ENCODE peak calls at places on chromosomes 13 and 19, in eight cellular contexts. F, P, V, Y, U, S, H and I are unnamed samples.

GRCh38 chr13:20814224-20814910 is 40.6 kb upstream of the EEF1AKMT1 start:
- DNase-seq in F (no peak), P (peak), V (no peak), Y (peak), U (no peak), S (no peak), H (no peak), I (peak)

GRCh38 chr13:50616101-50616500 is 227.4 kb downstream of the DLEU7 start:
- DNase-seq in F (no peak), P (no peak), V (no peak), Y (no peak), U (no peak), S (no peak), H (no peak), I (no peak)

GRCh38 chr13:21849323-21849722 is 178.4 kb downstream of the FGF9 start:
- DNase-seq in F (no peak), P (no peak), V (no peak), Y (no peak), U (peak), S (no peak), H (peak), I (no peak)

GRCh38 chr19:30371960-30372824 is at the start of gene ZNF536:
- DNase-seq in F (no peak), P (no peak), V (no peak), Y (no peak), U (no peak), S (no peak), H (no peak), I (no peak)

GRCh38 chr13:20658451-20658850 is 45.0 kb upstream of the IL17D start:
- DNase-seq in F (no peak), P (no peak), V (no peak), Y (no peak), U (no peak), S (no peak), H (no peak), I (no peak)

GRCh38 chr13:28658796-28659610 is at the start of gene POMP:
- DNase-seq in F (peak), P (peak), V (peak), Y (peak), U (peak), S (peak), H (no peak), I (peak)

GRCh38 chr19:55563261-55563690 is 17.4 kb downstream of the ZNF579 start:
- DNase-seq in F (no peak), P (no peak), V (no peak), Y (peak), U (no peak), S (no peak), H (no peak), I (no peak)

GRCh38 chr19:43883864-43884263 is 51.2 kb downstream of the ZNF45 start:
- DNase-seq in F (no peak), P (no peak), V (no peak), Y (no peak), U (no peak), S (no peak), H (no peak), I (no peak)

GRCh38 chr19:16017138-16017490 is 59.2 kb upstream of the TPM4 start:
- DNase-seq in F (no peak), P (no peak), V (no peak), Y (no peak), U (no peak), S (no peak), H (no peak), I (no peak)

GRCh38 chr13:80348308-80348707 is 7.4 kb upstream of the SPRY2 start:
- DNase-seq in F (no peak), P (no peak), V (no peak), Y (no peak), U (no peak), S (no peak), H (no peak), I (no peak)

GRCh38 chr13:33351324-33351723 is 65.8 kb upstream of the STARD13 start:
- DNase-seq in F (no peak), P (no peak), V (no peak), Y (peak), U (no peak), S (no peak), H (no peak), I (no peak)

GRCh38 chr13:27295096-27295495 is 24.5 kb downstream of the RASL11A start:
- DNase-seq in F (no peak), P (no peak), V (no peak), Y (no peak), U (no peak), S (no peak), H (no peak), I (no peak)

GRCh38 chr13:112172641-112173171 is 105.8 kb downstream of the SOX1 start:
- DNase-seq in F (no peak), P (no peak), V (no peak), Y (no peak), U (no peak), S (peak), H (no peak), I (no peak)

GRCh38 chr13:112966776-112967175 is 2.2 kb upstream of the MCF2L start:
- DNase-seq in F (no peak), P (peak), V (no peak), Y (peak), U (no peak), S (no peak), H (no peak), I (no peak)

GRCh38 chr13:36685912-36686311 is 12.1 kb downstream of the SERTM1 start:
- DNase-seq in F (no peak), P (no peak), V (no peak), Y (no peak), U (no peak), S (no peak), H (no peak), I (no peak)

GRCh38 chr19:43687660-43687997 is 17.7 kb upstream of the PLAUR start:
- DNase-seq in F (no peak), P (no peak), V (no peak), Y (no peak), U (no peak), S (no peak), H (no peak), I (no peak)

GRCh38 chr13:73467103-73467502 is 408.3 kb downstream of the KLF5 start:
- DNase-seq in F (no peak), P (no peak), V (no peak), Y (no peak), U (no peak), S (no peak), H (no peak), I (no peak)

GRCh38 chr19:43078311-43078710 is 4.2 kb downstream of the PSG2 start:
- DNase-seq in F (no peak), P (no peak), V (no peak), Y (no peak), U (no peak), S (no peak), H (no peak), I (no peak)

GRCh38 chr13:26698392-26699196 is 62.0 kb downstream of the GPR12 start:
- DNase-seq in F (peak), P (peak), V (peak), Y (peak), U (peak), S (peak), H (peak), I (peak)

GRCh38 chr19:40742477-40742876 is 7.8 kb downstream of the ACTMAP start:
- DNase-seq in F (no peak), P (no peak), V (no peak), Y (no peak), U (no peak), S (peak), H (no peak), I (no peak)

DNA sequence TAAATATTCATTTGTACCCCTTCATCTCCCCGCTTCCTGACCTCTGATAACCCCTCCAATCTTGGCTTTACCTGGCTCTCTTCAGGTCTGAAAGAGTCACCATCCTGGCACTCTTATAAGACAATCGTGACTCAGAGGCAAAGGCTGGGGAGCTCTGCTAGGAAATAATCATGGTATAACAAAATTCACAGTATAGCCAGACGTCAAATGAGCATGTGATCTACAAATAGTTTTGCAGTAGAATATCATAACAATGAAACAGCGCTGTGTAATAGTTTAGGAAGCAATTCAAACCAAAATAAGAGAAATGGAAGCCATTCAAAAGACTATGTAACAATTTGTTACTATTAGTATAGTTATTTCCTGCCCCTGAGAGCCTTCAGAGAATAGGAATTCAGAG is 34.2 kb downstream of the RXFP2 start:
- DNase-seq in F (no peak), P (no peak), V (no peak), Y (no peak), U (no peak), S (no peak), H (no peak), I (no peak)
- H3K4me3 ChIP-seq in F (no peak), P (no peak), V (no peak), Y (no peak), U (no peak), S (no peak), H (no peak), I (peak)

DNA sequence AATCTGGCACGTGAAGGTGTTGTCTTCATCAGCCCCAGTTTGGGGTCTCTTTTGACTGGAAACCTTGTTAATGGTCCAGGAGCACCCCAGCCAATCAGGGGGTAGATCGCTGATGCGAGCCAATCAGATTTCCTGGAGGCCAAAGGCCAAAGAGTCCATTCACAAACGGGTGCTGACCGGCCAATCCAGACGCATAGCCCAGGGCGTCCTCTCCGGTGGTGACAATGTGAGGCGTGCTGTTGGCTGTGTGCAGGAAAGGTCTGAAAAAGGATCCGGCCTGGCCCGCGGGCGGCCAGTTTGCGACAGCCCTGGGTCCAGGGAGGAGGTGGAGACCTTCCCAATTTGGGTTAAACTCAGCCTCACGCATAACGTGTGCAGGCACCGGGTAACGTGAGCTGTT is 3.1 kb downstream of the MAST3 start:
- DNase-seq in F (no peak), P (no peak), V (no peak), Y (no peak), U (peak), S (no peak), H (no peak), I (no peak)
- TF ChIP-seq POLR2AphosphoS5 in F (no peak), P (no peak), V (no peak), Y (no peak), U (peak), S (no peak), H (no peak), I (no peak)

GRCh38 chr19:50556236-50557008 is 11.8 kb downstream of the LRRC4B start:
- DNase-seq in F (peak), P (peak), V (no peak), Y (peak), U (peak), S (peak), H (peak), I (no peak)
- H3K4me3 ChIP-seq in F (peak), P (peak), V (peak), Y (peak), U (peak), S (no peak), H (peak), I (peak)

GRCh38 chr13:30872685-30873443 is 33.2 kb upstream of the MEDAG start:
- DNase-seq in F (no peak), P (peak), V (no peak), Y (no peak), U (peak), S (no peak), H (no peak), I (no peak)
- TF ChIP-seq POLR2AphosphoS5 in F (no peak), P (peak), V (no peak), Y (no peak), U (no peak), S (no peak), H (no peak), I (no peak)

DNA sequence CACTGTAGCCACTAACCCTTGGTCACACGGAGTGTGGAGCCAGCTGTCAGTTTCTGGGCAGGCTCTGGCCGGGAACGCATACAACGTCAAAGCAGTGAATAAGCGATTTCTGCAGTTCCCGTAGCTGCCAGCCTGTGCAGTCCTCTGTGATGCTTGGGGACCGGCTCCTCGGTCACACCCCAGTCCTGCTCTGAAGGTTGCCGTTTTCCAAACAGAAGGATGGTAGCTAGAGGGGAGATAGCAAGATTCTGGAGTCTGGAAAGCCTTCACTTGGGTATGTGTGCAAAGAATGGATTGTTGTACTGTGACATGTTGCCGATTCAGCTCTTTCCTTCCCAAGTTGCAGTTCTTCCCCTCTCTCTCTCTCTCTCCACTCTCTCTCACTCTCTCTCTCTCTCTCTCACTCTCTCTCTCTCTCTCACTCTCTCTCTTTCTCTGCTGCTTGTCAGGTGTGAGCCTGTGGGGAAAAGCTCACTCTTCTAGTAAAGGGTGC is 38.7 kb upstream of the C1QTNF9 start:
- DNase-seq in F (no peak), P (peak), V (no peak), Y (peak), U (peak), S (no peak), H (no peak), I (no peak)
- H3K4me3 ChIP-seq in F (peak), P (peak), V (peak), Y (peak), U (no peak), S (no peak), H (peak), I (peak)

DNA sequence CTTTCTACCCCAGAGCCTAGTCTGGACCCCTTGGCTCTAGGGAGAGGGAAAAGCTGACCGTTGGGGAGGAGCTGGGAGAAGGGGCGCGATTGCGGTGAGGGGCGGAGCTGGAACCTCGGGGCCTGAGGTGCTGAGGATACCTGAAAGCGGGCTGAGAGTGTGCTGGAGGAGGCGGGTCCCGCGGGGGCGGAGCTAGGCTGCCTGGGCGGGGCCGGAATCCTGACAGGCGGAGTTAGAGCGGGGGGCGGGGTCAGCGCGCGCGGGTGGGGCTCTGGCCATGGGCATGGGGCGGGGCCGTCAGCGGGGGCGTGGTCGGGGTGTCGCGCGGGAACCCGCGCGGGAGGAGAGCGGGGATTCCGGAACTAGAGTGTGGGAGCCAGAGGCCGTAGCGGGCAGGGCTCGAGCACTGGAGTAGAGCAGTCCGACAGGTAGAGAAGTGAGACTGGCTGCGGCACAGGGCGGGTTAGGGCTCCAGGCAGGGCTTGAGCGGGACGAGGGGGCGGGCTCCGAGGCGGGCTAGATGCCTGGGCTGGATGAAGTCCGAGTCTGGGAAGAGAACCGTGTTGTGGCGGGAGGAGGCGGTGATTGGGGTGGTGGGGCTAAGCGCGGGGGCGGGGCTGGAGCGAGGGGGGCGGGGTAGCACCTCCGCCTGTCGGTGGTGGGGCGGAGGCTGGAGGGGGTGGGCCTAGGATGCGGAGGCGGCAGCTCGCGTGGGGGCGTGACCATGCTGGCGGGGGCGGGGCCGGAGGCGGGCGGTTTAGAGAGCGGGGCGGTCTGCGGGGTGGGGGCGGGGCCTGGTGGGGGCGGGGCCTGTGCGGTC is at the start of gene INAFM1:
- DNase-seq in F (peak), P (peak), V (peak), Y (peak), U (peak), S (peak), H (no peak), I (peak)
- TF ChIP-seq POLR2AphosphoS5 in F (peak), P (peak), V (peak), Y (peak), U (peak), S (peak), H (peak), I (peak)

GRCh38 chr13:85541476-85541875 is 257.7 kb downstream of the SLITRK6 start:
- DNase-seq in F (no peak), P (no peak), V (no peak), Y (no peak), U (no peak), S (no peak), H (no peak), I (no peak)
- H3K4me3 ChIP-seq in F (no peak), P (no peak), V (no peak), Y (no peak), U (no peak), S (no peak), H (no peak), I (no peak)

GRCh38 chr13:45696610-45697226 is 5.4 kb upstream of the CBY2 start:
- DNase-seq in F (peak), P (no peak), V (no peak), Y (no peak), U (no peak), S (no peak), H (no peak), I (peak)
- TF ChIP-seq POLR2AphosphoS5 in F (no peak), P (no peak), V (no peak), Y (no peak), U (no peak), S (no peak), H (no peak), I (no peak)

GRCh38 chr19:39178296-39179006 is 18.3 kb upstream of the NCCRP1 start:
- DNase-seq in F (no peak), P (no peak), V (no peak), Y (no peak), U (no peak), S (peak), H (no peak), I (no peak)
- H3K4me3 ChIP-seq in F (no peak), P (no peak), V (no peak), Y (no peak), U (no peak), S (no peak), H (no peak), I (no peak)